ENCODE peak calls at places on chromosome 6, in four cellular contexts. B is SK-N-SH, C is HCT116, X is HepG2. A is an unnamed sample.

GRCh38 chr6:341914-342831 is 49.4 kb upstream of the IRF4 start:
- DNase-seq in B (no peak), C (no peak), X (no peak), A (no peak)

GRCh38 chr6:24495516-24495847 is 713 bp downstream of the ALDH5A1 start:
- DNase-seq in X (peak), B (no peak), C (peak), A (no peak)

GRCh38 chr6:358847-359246 is 32.7 kb upstream of the IRF4 start:
- DNase-seq in C (no peak), X (no peak), B (no peak), A (no peak)

GRCh38 chr6:108838101-108838717 is 10.0 kb upstream of the ARMC2 start:
- DNase-seq in X (no peak), C (no peak), B (no peak), A (peak)

GRCh38 chr6:45969883-45970282 is 45.8 kb downstream of the CLIC5 start:
- DNase-seq in C (no peak), X (no peak), B (no peak), A (no peak)

GRCh38 chr6:131362070-131362469 is 211.0 kb upstream of the ARG1 start:
- DNase-seq in X (no peak), C (no peak), B (no peak), A (no peak)

GRCh38 chr6:42821341-42821668 is 39.5 kb downstream of the BICRAL start:
- DNase-seq in X (no peak), B (no peak), C (no peak), A (no peak)

GRCh38 chr6:18165746-18166145 is 10.5 kb downstream of the KDM1B start:
- DNase-seq in X (no peak), B (no peak), C (no peak), A (no peak)

GRCh38 chr6:149897015-149897697 is 757 bp downstream of the RAET1E start:
- DNase-seq in C (peak), B (no peak), X (no peak), A (no peak)

GRCh38 chr6:64290867-64291266 is 655.3 kb downstream of the PHF3 start:
- DNase-seq in X (no peak), B (no peak), C (no peak), A (no peak)

GRCh38 chr6:130778946-130779657 is 48.1 kb upstream of the SMLR1 start:
- DNase-seq in C (no peak), B (no peak), X (no peak), A (no peak)

GRCh38 chr6:6689413-6690143 is 101.1 kb downstream of the LY86 start:
- DNase-seq in C (no peak), X (no peak), B (no peak), A (no peak)

GRCh38 chr6:109441069-109441816 is 719 bp downstream of the SMPD2 start:
- DNase-seq in C (no peak), X (peak), B (peak), A (peak)

GRCh38 chr6:146154197-146154596 is 125.3 kb downstream of the GRM1 start:
- DNase-seq in B (no peak), C (no peak), X (no peak), A (no peak)

GRCh38 chr6:144710207-144710606 is 425.1 kb downstream of the UTRN start:
- DNase-seq in B (no peak), C (no peak), X (no peak), A (no peak)

GRCh38 chr6:51633424-51633823 is 454.0 kb downstream of the PKHD1 start:
- DNase-seq in B (no peak), X (no peak), C (no peak), A (no peak)

GRCh38 chr6:125114248-125114858 is 39.2 kb upstream of the TPD52L1 start:
- DNase-seq in B (peak), C (peak), X (peak), A (no peak)

DNA sequence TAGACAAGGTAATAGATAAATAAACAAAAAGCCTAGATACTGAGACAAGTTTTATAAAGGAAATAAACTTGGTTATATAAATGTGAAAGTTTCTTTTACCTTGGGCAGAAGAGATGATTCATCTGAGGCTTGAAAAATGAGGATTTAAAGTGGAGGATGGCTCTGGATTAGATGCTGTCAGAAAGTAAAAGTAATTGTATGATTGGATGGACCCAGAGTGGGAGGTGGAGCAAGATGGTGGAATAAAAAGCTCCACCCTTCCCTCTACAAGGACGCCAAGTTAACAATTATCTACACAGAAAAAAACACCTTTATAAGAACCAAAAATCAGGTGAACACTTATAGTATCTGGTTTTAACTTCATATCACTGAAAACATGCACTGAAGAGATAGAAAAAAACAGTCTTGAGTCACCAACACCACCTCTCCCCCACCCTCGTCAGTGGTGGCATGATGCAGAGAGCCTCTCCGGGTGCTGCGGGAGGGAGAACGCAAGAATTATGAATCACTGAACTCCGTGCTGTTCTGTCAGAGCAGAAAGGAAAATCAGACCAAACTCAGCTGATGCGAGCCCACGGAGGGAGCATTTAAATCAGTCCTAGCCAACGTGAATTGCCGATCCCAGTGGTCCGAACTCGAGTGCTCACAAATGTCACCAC is 84.7 kb upstream of the GJE1 start:
- DNase-seq in C (no peak), B (no peak), X (no peak), A (no peak)
- TF ChIP-seq JUND in C (no peak), B (no peak), X (no peak), A (no peak)

DNA sequence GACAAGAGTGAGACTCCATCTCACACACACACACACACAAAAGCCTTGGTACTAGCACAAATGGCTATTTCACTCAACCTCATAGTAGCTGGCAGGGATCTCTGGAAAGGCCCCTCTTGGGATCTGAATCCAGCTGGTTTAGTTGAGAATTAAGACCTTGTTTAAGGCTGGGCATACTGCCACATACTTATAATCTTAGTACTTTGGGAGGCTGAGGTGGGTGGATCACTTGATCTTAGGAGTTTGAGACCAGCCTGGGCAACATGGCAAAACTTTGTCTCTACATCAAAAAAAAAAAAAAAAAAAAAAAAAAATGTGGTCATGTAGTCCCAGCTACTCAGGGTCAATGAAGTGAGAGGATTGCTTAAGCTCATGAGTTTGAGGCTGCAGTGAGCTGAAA is 628.3 kb downstream of the MMUT start:
- DNase-seq in B (no peak), X (no peak), C (no peak), A (no peak)
- TF ChIP-seq SIN3A in B (no peak), X (no peak), C (no peak), A (no peak)

GRCh38 chr6:107784669-107785068 is 39.4 kb downstream of the SCML4 start:
- DNase-seq in C (no peak), X (no peak), B (no peak), A (peak)
- TF ChIP-seq JUND in C (no peak), X (no peak), B (no peak), A (no peak)

GRCh38 chr6:136226027-136226673 is 24.0 kb downstream of the MTFR2 start:
- DNase-seq in X (peak), B (peak), C (peak), A (peak)

GRCh38 chr6:136228811-136229210 is 21.3 kb downstream of the MTFR2 start:
- DNase-seq in X (no peak), B (no peak), C (no peak), A (no peak)

GRCh38 chr6:136235233-136235564 is 14.9 kb downstream of the MTFR2 start:
- DNase-seq in B (no peak), X (peak), C (no peak), A (no peak)

GRCh38 chr6:136226674-136227377 is 23.3 kb downstream of the MTFR2 start:
- DNase-seq in B (no peak), C (no peak), X (peak), A (no peak)

GRCh38 chr6:136230219-136230980 is 19.7 kb downstream of the MTFR2 start:
- DNase-seq in B (no peak), X (no peak), C (no peak), A (no peak)
- TF ChIP-seq SIN3A in B (no peak), X (no peak), C (no peak), A (no peak)